ENCODE peak calls at places on chromosomes 5 and 9, in four cellular contexts. One of them, this sample, is unnamed.
A peak's percentile ranks its signal among the peaks of the same experiment; 100 is the strongest.

GRCh38 chr5:126016256-126016655 is 407.0 kb upstream of the GRAMD2B start:
- DNase-seq in T follicular helper cell: no peak
- DNase-seq in PC-3: no peak
- DNase-seq in HEK293T: no peak
- DNase-seq in this sample: no peak

GRCh38 chr9:15901572-15901971 is 348.7 kb downstream of the CCDC171 start:
- DNase-seq in PC-3: peak; percentile 70
- DNase-seq in T follicular helper cell: no peak
- DNase-seq in HEK293T: no peak
- DNase-seq in this sample: no peak

GRCh38 chr5:150540615-150541396 is 32.9 kb downstream of the NDST1 start:
- DNase-seq in HEK293T: no peak
- DNase-seq in T follicular helper cell: no peak
- DNase-seq in PC-3: peak; percentile 86
- DNase-seq in this sample: no peak

GRCh38 chr9:21825637-21826036 is 23.2 kb downstream of the MTAP start:
- DNase-seq in HEK293T: no peak
- DNase-seq in T follicular helper cell: no peak
- DNase-seq in PC-3: no peak
- DNase-seq in this sample: no peak

GRCh38 chr9:134622896-134623407 is 18.7 kb upstream of the COL5A1 start:
- DNase-seq in PC-3: no peak
- DNase-seq in T follicular helper cell: no peak
- DNase-seq in HEK293T: no peak
- DNase-seq in this sample: no peak

GRCh38 chr9:109416135-109416706 is 81.9 kb downstream of the PTPN3 start:
- DNase-seq in T follicular helper cell: no peak
- DNase-seq in HEK293T: no peak
- DNase-seq in PC-3: no peak
- DNase-seq in this sample: no peak

GRCh38 chr5:36273809-36274526 is 27.7 kb downstream of the RANBP3L start:
- DNase-seq in PC-3: no peak
- DNase-seq in T follicular helper cell: no peak
- DNase-seq in HEK293T: no peak
- DNase-seq in this sample: no peak

GRCh38 chr9:84542554-84542953 is 127.0 kb upstream of the NTRK2 start:
- DNase-seq in T follicular helper cell: no peak
- DNase-seq in HEK293T: no peak
- DNase-seq in PC-3: no peak
- DNase-seq in this sample: no peak

GRCh38 chr9:86948153-86948929 is 1.0 kb upstream of the GAS1 start:
- DNase-seq in PC-3: peak; percentile 65
- DNase-seq in HEK293T: peak; percentile 76
- DNase-seq in T follicular helper cell: peak; percentile 58
- DNase-seq in this sample: peak; percentile 91

GRCh38 chr9:38343552-38343951 is 49.0 kb upstream of the ALDH1B1 start:
- DNase-seq in T follicular helper cell: no peak
- DNase-seq in HEK293T: no peak
- DNase-seq in PC-3: no peak
- DNase-seq in this sample: no peak

GRCh38 chr9:1051286-1052118 is 1.3 kb downstream of the DMRT2 start:
- DNase-seq in HEK293T: peak; percentile 10
- DNase-seq in PC-3: no peak
- DNase-seq in T follicular helper cell: no peak
- DNase-seq in this sample: peak; percentile 76

GRCh38 chr5:148998174-148998797 is 64.6 kb downstream of the SH3TC2 start:
- DNase-seq in T follicular helper cell: no peak
- DNase-seq in PC-3: peak; percentile 99
- DNase-seq in HEK293T: peak; percentile 26
- DNase-seq in this sample: peak; percentile 33

GRCh38 chr5:179792612-179793469 is 945 bp upstream of the LTC4S start:
- DNase-seq in T follicular helper cell: no peak
- DNase-seq in PC-3: no peak
- DNase-seq in HEK293T: no peak
- DNase-seq in this sample: no peak

GRCh38 chr9:113509463-113509862 is 45.9 kb downstream of the RGS3 start:
- DNase-seq in PC-3: no peak
- DNase-seq in T follicular helper cell: no peak
- DNase-seq in HEK293T: no peak
- DNase-seq in this sample: no peak

GRCh38 chr5:133610489-133611356 is 1.6 kb downstream of the FSTL4 start:
- DNase-seq in T follicular helper cell: no peak
- DNase-seq in PC-3: peak; percentile 72
- DNase-seq in HEK293T: peak; percentile 81
- DNase-seq in this sample: no peak

GRCh38 chr5:59863777-59864176 is 29.7 kb downstream of the PDE4D start:
- DNase-seq in PC-3: no peak
- DNase-seq in T follicular helper cell: no peak
- DNase-seq in HEK293T: no peak
- DNase-seq in this sample: peak; percentile 7

GRCh38 chr5:15734058-15734457 is 234.1 kb downstream of the FBXL7 start:
- DNase-seq in HEK293T: no peak
- DNase-seq in T follicular helper cell: no peak
- DNase-seq in PC-3: no peak
- DNase-seq in this sample: no peak

GRCh38 chr5:127031147-127031862 is 947 bp upstream of the MARCHF3 start:
- DNase-seq in PC-3: no peak
- DNase-seq in T follicular helper cell: peak; percentile 1
- DNase-seq in HEK293T: peak; percentile 25
- DNase-seq in this sample: no peak

GRCh38 chr5:145500712-145501111 is 334.4 kb downstream of the PRELID2 start:
- DNase-seq in T follicular helper cell: no peak
- DNase-seq in PC-3: no peak
- DNase-seq in HEK293T: no peak
- DNase-seq in this sample: no peak

GRCh38 chr9:34588671-34589370 is 703 bp downstream of the CNTFR start:
- DNase-seq in PC-3: no peak
- DNase-seq in HEK293T: no peak
- DNase-seq in T follicular helper cell: no peak
- DNase-seq in this sample: no peak

GRCh38 chr5:36374275-36374862 is 72.7 kb upstream of the RANBP3L start:
- DNase-seq in PC-3: peak; percentile 52
- DNase-seq in T follicular helper cell: no peak
- DNase-seq in HEK293T: no peak
- DNase-seq in this sample: no peak

GRCh38 chr5:651296-652022 is 39.3 kb downstream of the CEP72 start:
- DNase-seq in T follicular helper cell: no peak
- DNase-seq in HEK293T: no peak
- DNase-seq in PC-3: no peak
- DNase-seq in this sample: no peak

GRCh38 chr5:95697781-95698681 is 15.2 kb upstream of the SPATA9 start:
- DNase-seq in HEK293T: peak; percentile 40
- DNase-seq in T follicular helper cell: no peak
- DNase-seq in PC-3: peak; percentile 40
- DNase-seq in this sample: no peak

GRCh38 chr9:89462817-89463216 is 35.1 kb downstream of the SEMA4D start:
- DNase-seq in T follicular helper cell: no peak
- DNase-seq in PC-3: no peak
- DNase-seq in HEK293T: no peak
- DNase-seq in this sample: no peak

GRCh38 chr5:174189638-174190037 is 144.1 kb downstream of the NSG2 start:
- DNase-seq in HEK293T: no peak
- DNase-seq in PC-3: no peak
- DNase-seq in T follicular helper cell: no peak
- DNase-seq in this sample: no peak

GRCh38 chr9:11257992-11258391 is 645.2 kb upstream of the PTPRD start:
- DNase-seq in HEK293T: no peak
- DNase-seq in PC-3: no peak
- DNase-seq in T follicular helper cell: no peak
- DNase-seq in this sample: no peak

GRCh38 chr9:132412089-132412488 is 2.1 kb downstream of the CFAP77 start:
- DNase-seq in T follicular helper cell: no peak
- DNase-seq in PC-3: peak; percentile 31
- DNase-seq in HEK293T: peak; percentile 50
- DNase-seq in this sample: peak; percentile 36

GRCh38 chr9:70367305-70367930 is 47.0 kb downstream of the KLF9 start:
- DNase-seq in PC-3: no peak
- DNase-seq in HEK293T: no peak
- DNase-seq in T follicular helper cell: no peak
- DNase-seq in this sample: no peak

GRCh38 chr5:174323878-174324281 is 278.4 kb downstream of the NSG2 start:
- DNase-seq in HEK293T: peak; percentile 72
- DNase-seq in PC-3: peak; percentile 78
- DNase-seq in T follicular helper cell: no peak
- DNase-seq in this sample: peak; percentile 70

GRCh38 chr5:134982230-134982629 is 14.5 kb downstream of the CATSPER3 start:
- DNase-seq in T follicular helper cell: no peak
- DNase-seq in PC-3: no peak
- DNase-seq in HEK293T: no peak
- DNase-seq in this sample: peak; percentile 16

GRCh38 chr9:134182554-134183219 is 18.3 kb upstream of the RNU6ATAC start:
- DNase-seq in HEK293T: no peak
- DNase-seq in T follicular helper cell: no peak
- DNase-seq in PC-3: no peak
- DNase-seq in this sample: no peak

GRCh38 chr5:134018154-134018985 is 13.6 kb upstream of the VDAC1 start:
- DNase-seq in T follicular helper cell: no peak
- DNase-seq in PC-3: peak; percentile 91
- DNase-seq in HEK293T: no peak
- DNase-seq in this sample: no peak

GRCh38 chr9:130443840-130444492 is 795 bp upstream of the ASS1 start:
- DNase-seq in HEK293T: no peak
- DNase-seq in T follicular helper cell: no peak
- DNase-seq in PC-3: no peak
- DNase-seq in this sample: no peak

GRCh38 chr9:70868661-70869652 is 252.5 kb downstream of the TRPM3 start:
- DNase-seq in HEK293T: peak; percentile 28
- DNase-seq in PC-3: no peak
- DNase-seq in T follicular helper cell: no peak
- DNase-seq in this sample: no peak

GRCh38 chr9:133972041-133972970 is 19.8 kb downstream of the VAV2 start:
- DNase-seq in PC-3: peak; percentile 58
- DNase-seq in T follicular helper cell: no peak
- DNase-seq in HEK293T: no peak
- DNase-seq in this sample: no peak

GRCh38 chr5:68264024-68264956 is 48.7 kb downstream of the PIK3R1 start:
- DNase-seq in PC-3: no peak
- DNase-seq in HEK293T: no peak
- DNase-seq in T follicular helper cell: no peak
- DNase-seq in this sample: no peak

GRCh38 chr9:93004561-93004960 is 53.9 kb upstream of the SUSD3 start:
- DNase-seq in T follicular helper cell: no peak
- DNase-seq in PC-3: no peak
- DNase-seq in HEK293T: no peak
- DNase-seq in this sample: no peak

GRCh38 chr5:77379558-77380061 is 112.5 kb downstream of the WDR41 start:
- DNase-seq in T follicular helper cell: no peak
- DNase-seq in PC-3: no peak
- DNase-seq in HEK293T: no peak
- DNase-seq in this sample: no peak

GRCh38 chr5:474826-475661 is 32.1 kb downstream of the EXOC3 start:
- DNase-seq in PC-3: no peak
- DNase-seq in T follicular helper cell: no peak
- DNase-seq in HEK293T: no peak
- DNase-seq in this sample: no peak

This sample was measured in RKO.